ENCODE peak calls at places on chromosomes 6 and 20, in six cellular contexts. Z is activated CD8-positive, alpha-beta memory T cell treated with anti-CD3 and anti-CD28 coated beads, Interleukin-2, amount 50 U/mL, for 4 hours; X is fibroblast of the aortic adventitia; S is Panc1; U is GM12892; P is HuH-7.5. V is an unnamed sample.

GRCh38 chr6:165441176-165441575 is 131.8 kb upstream of the C6orf118 start:
- DNase-seq in Z (no peak), S (no peak), U (no peak), P (no peak), X (no peak), V (no peak)

GRCh38 chr20:44014807-44015732 is 100.4 kb downstream of the TOX2 start:
- DNase-seq in X (peak; percentile 43), U (no peak), Z (no peak), S (no peak), P (no peak), V (no peak)

GRCh38 chr6:67201563-67201962 is 1433.5 kb upstream of the ADGRB3 start:
- DNase-seq in S (no peak), U (no peak), P (no peak), X (no peak), Z (no peak), V (no peak)

GRCh38 chr6:144898741-144899140 is 613.6 kb downstream of the UTRN start:
- DNase-seq in X (peak; percentile 21), S (no peak), P (no peak), U (no peak), Z (no peak), V (no peak)

GRCh38 chr6:42692151-42692911 is 30.1 kb downstream of the PRPH2 start:
- DNase-seq in U (no peak), Z (no peak), X (peak; percentile 59), S (no peak), P (no peak), V (no peak)

GRCh38 chr20:57612436-57612835 is 7.8 kb downstream of the ZBP1 start:
- DNase-seq in Z (no peak), X (no peak), P (no peak), S (no peak), U (no peak), V (no peak)

GRCh38 chr6:73236147-73236750 is 11.0 kb upstream of the KHDC1L start:
- DNase-seq in Z (no peak), X (peak; percentile 94), U (no peak), P (no peak), S (peak; percentile 27), V (no peak)

GRCh38 chr6:112113371-112113770 is 26.0 kb downstream of the FAM229B start:
- DNase-seq in X (no peak), P (no peak), Z (no peak), U (no peak), S (no peak), V (no peak)

GRCh38 chr6:161549977-161550655 is 276.3 kb upstream of the AGPAT4 start:
- DNase-seq in P (no peak), S (no peak), X (no peak), U (no peak), Z (no peak), V (no peak)

GRCh38 chr20:57795347-57795697 is 85.5 kb upstream of the PMEPA1 start:
- DNase-seq in U (no peak), P (no peak), X (no peak), S (no peak), Z (no peak), V (no peak)

V was measured in neural crest cell.